ENCODE peak calls at places on chromosomes 13 and 19, in ten cellular contexts. P is A549, S is body of pancreas, I is gastrocnemius medialis, C is stomach, N is ovary, M is H1, W is HCT116, L is breast epithelium, R is uterus. D is an unnamed sample.
A peak's percentile ranks its signal among the peaks of the same experiment; 100 is the strongest.

GRCh38 chr13:34942732-34943674 is 933 bp downstream of the NBEA start:
- DNase-seq in R (peak; percentile 18), P (peak; percentile 38), I (peak; percentile 3), C (peak; percentile 44), M (no peak), N (peak; percentile 33), W (no peak), L (no peak), S (peak; percentile 68), D (no peak)

GRCh38 chr13:40109324-40109958 is 454.0 kb downstream of the COG6 start:
- DNase-seq in S (no peak), W (no peak), R (no peak), N (no peak), L (no peak), P (peak; percentile 63), M (no peak), C (no peak), I (peak; percentile 18), D (no peak)

GRCh38 chr13:26015276-26015934 is 36.4 kb downstream of the SHISA2 start:
- DNase-seq in N (no peak), L (no peak), I (no peak), M (no peak), R (no peak), C (no peak), W (no peak), S (no peak), P (no peak), D (no peak)

GRCh38 chr13:113153810-113154748 is 4.4 kb upstream of the PROZ start:
- DNase-seq in C (peak; percentile 83), M (no peak), I (peak; percentile 75), L (peak; percentile 84), W (peak; percentile 18), S (peak; percentile 83), P (peak; percentile 70), R (peak; percentile 77), N (peak; percentile 86), D (peak; percentile 95)

GRCh38 chr19:51136891-51137551 is 5.1 kb upstream of the SIGLEC7 start:
- DNase-seq in P (no peak), I (no peak), S (no peak), M (no peak), C (no peak), L (no peak), N (no peak), R (no peak), W (no peak), D (no peak)

GRCh38 chr19:44582581-44583265 is 30.6 kb upstream of the IGSF23 start:
- DNase-seq in M (peak; percentile 50), C (no peak), P (peak; percentile 65), L (no peak), I (no peak), S (peak; percentile 58), R (no peak), N (no peak), W (peak; percentile 36), D (no peak)

GRCh38 chr19:9914315-9915207 is 21.8 kb downstream of the OLFM2 start:
- DNase-seq in I (peak; percentile 9), C (peak; percentile 72), M (no peak), L (peak; percentile 67), P (peak; percentile 84), R (peak; percentile 68), N (peak; percentile 36), S (peak; percentile 83), W (peak; percentile 53), D (no peak)

GRCh38 chr13:96082640-96083039 is 7.3 kb upstream of the HS6ST3 start:
- DNase-seq in P (no peak), R (no peak), M (no peak), W (no peak), S (no peak), C (no peak), I (no peak), L (no peak), N (no peak), D (no peak)

GRCh38 chr19:51944798-51945552 is 17.7 kb downstream of the ZNF613 start:
- DNase-seq in N (no peak), S (no peak), L (no peak), W (no peak), C (no peak), I (no peak), M (no peak), P (no peak), R (no peak), D (no peak)

GRCh38 chr19:6423499-6424189 is 967 bp downstream of the KHSRP start:
- DNase-seq in S (no peak), L (no peak), P (no peak), I (no peak), M (no peak), C (no peak), R (peak; percentile 34), N (no peak), W (no peak), D (no peak)

GRCh38 chr13:73809561-73809960 is 324.6 kb downstream of the KLF12 start:
- DNase-seq in W (no peak), C (no peak), L (no peak), R (no peak), N (no peak), I (no peak), P (peak; percentile 1), M (no peak), S (no peak), D (no peak)

GRCh38 chr13:79485014-79485441 is 4.1 kb downstream of the NDFIP2 start:
- DNase-seq in S (peak; percentile 69), I (peak; percentile 5), N (no peak), R (no peak), W (no peak), L (no peak), P (peak; percentile 87), M (no peak), C (peak; percentile 59), D (no peak)

GRCh38 chr19:54608792-54609191 is 15.4 kb downstream of the LILRA1 start:
- DNase-seq in C (peak; percentile 23), R (no peak), W (no peak), I (no peak), N (no peak), M (no peak), L (no peak), S (no peak), P (no peak), D (no peak)

GRCh38 chr13:109345433-109345941 is 440.9 kb downstream of the IRS2 start:
- DNase-seq in P (no peak), S (no peak), R (no peak), L (no peak), M (no peak), N (no peak), W (no peak), C (no peak), I (no peak), D (no peak)

GRCh38 chr19:2266183-2266993 is 10.2 kb upstream of the JSRP1 start:
- DNase-seq in S (peak; percentile 77), P (no peak), M (no peak), I (peak; percentile 61), C (peak; percentile 93), L (peak; percentile 84), R (peak; percentile 78), W (no peak), N (peak; percentile 75), D (peak; percentile 94)
- TF ChIP-seq POLR2A in S (no peak), P (no peak), M (no peak), I (peak; percentile 27), C (no peak), L (no peak), R (peak; percentile 11), W (no peak), N (no peak), D (no peak)

DNA sequence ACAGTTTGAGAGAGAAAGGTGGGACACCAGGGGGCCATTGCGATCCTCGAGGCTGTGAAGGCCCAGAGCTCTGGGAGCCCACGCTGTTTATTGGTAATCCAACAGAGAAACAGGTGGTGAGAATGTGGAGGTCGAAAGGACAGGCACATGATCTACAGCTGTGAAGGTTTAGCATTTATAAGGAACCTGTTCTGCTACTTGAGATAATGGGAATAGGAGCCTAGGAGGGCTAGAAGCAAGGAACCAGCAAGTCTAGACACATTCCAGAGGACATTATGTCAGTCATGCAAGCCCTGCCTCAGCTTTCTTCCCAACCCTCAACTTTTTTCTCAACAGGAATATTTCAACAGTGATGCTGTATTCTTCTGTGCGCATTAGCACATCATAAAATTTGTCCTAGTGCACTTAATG is 25.3 kb downstream of the ZNF90 start:
- DNase-seq in W (no peak), P (no peak), C (no peak), M (no peak), I (no peak), L (no peak), R (no peak), N (no peak), S (no peak), D (no peak)
- H3K27ac ChIP-seq in W (no peak overlapping the region), P (no peak overlapping the region), C (no peak overlapping the region), M (no peak overlapping the region), I (no peak overlapping the region), L (no peak overlapping the region), R (no peak overlapping the region), N (no peak overlapping the region), S (no peak overlapping the region), D (no peak overlapping the region)

GRCh38 chr19:3535235-3535921 is 3.6 kb upstream of the TEKTIP1 start:
- DNase-seq in C (no peak), L (no peak), N (no peak), W (no peak), P (no peak), R (no peak), I (no peak), S (no peak), M (no peak), D (no peak)
- TF ChIP-seq POLR2A in C (no peak), L (no peak), N (no peak), W (no peak), P (no peak), R (no peak), I (no peak), S (no peak), M (no peak), D (no peak)

GRCh38 chr19:2550431-2551171 is 74.7 kb downstream of the GADD45B start:
- DNase-seq in S (no peak), M (no peak), C (no peak), W (no peak), R (no peak), L (no peak), P (no peak), N (no peak), I (peak; percentile 72), D (no peak)

GRCh38 chr19:2549701-2550191 is 73.8 kb downstream of the GADD45B start:
- DNase-seq in C (peak; percentile 43), P (no peak), R (peak; percentile 58), S (peak; percentile 47), I (peak; percentile 76), M (no peak), N (peak; percentile 58), W (no peak), L (no peak), D (peak; percentile 95)

GRCh38 chr19:2547033-2547680 is 71.2 kb downstream of the GADD45B start:
- DNase-seq in W (no peak), L (no peak), N (no peak), C (no peak), I (no peak), S (no peak), R (no peak), M (no peak), P (no peak), D (no peak)

GRCh38 chr19:2547721-2548120 is 71.8 kb downstream of the GADD45B start:
- DNase-seq in R (no peak), N (no peak), I (no peak), M (no peak), C (no peak), P (no peak), S (no peak), L (no peak), W (no peak), D (no peak)

DNA sequence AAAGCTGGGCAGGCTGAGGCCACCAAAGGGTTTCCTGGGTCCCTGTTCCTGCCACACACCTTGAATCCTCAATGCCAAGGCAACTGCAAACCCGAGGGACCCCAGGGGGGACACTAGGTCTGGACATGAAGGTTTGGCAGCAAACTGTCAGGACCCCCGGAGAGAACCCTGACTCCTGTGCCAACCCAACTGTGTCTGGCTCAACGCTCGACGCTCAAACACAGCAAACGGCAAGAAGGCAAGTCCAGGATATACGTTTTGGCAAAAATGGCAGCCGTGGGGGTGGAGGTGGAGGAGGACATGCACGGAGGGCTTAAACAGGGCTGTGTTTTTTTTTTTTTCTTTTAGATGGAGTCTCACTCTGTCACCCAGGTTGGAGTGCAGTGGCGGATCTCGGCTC is 73.0 kb downstream of the GADD45B start:
- DNase-seq in M (no peak), N (no peak), W (no peak), R (no peak), I (no peak), C (no peak), S (no peak), L (no peak), P (no peak), D (no peak)
- H3K27ac ChIP-seq in M (no peak overlapping the region), N (no peak overlapping the region), W (no peak overlapping the region), R (no peak overlapping the region), I (peak overlapping the region; percentile 68), C (peak overlapping the region; percentile 17), S (no peak overlapping the region), L (peak overlapping the region; percentile 94), P (peak overlapping the region; percentile 26), D (peak overlapping the region; percentile 65)